ENCODE peak calls at places on chromosomes 7 and 10, in eight cellular contexts. B is aorta; P is Caco-2; A is upper lobe of right lung; N is sigmoid colon; M is AG04450; R is RWPE2; H is CD4-positive, CD25-positive, alpha-beta regulatory T cell. C is an unnamed sample. For H3K27me3, the result is how much of the 10 kb centered on the place peaks cover.

GRCh38 chr7:144384555-144385245 is 18.8 kb downstream of the NOBOX start:
- DNase-seq in B (no peak), P (peak), A (no peak), N (peak), M (no peak), R (no peak), H (no peak), C (peak)

GRCh38 chr10:90447836-90448235 is 410.0 kb downstream of the HTR7 start:
- DNase-seq in B (no peak), P (no peak), A (no peak), N (no peak), M (no peak), R (no peak), H (no peak), C (no peak)

GRCh38 chr7:150986556-150986955 is 4.3 kb upstream of the NOS3 start:
- DNase-seq in B (peak), P (no peak), A (no peak), N (no peak), M (no peak), R (no peak), H (no peak), C (no peak)

GRCh38 chr7:148501707-148502139 is 88.8 kb upstream of the C7orf33 start:
- DNase-seq in B (no peak), P (peak), A (no peak), N (no peak), M (no peak), R (no peak), H (no peak), C (peak)

GRCh38 chr10:68628576-68629127 is 68.5 kb downstream of the TET1 start:
- DNase-seq in B (no peak), P (no peak), A (no peak), N (no peak), M (no peak), R (no peak), H (no peak), C (peak)

GRCh38 chr10:77899080-77899477 is 27.5 kb downstream of the DLG5 start:
- DNase-seq in B (peak), P (no peak), A (no peak), N (no peak), M (no peak), R (peak), H (no peak), C (peak)

GRCh38 chr7:134175724-134176350 is 48.7 kb downstream of the LRGUK start:
- DNase-seq in B (no peak), P (no peak), A (no peak), N (no peak), M (no peak), R (no peak), H (no peak), C (no peak)

GRCh38 chr7:108158766-108159165 is 28.6 kb upstream of the LAMB4 start:
- DNase-seq in B (no peak), P (no peak), A (no peak), N (no peak), M (no peak), R (no peak), H (no peak), C (no peak)

GRCh38 chr10:21330628-21331020 is 194.9 kb downstream of the SKIDA1 start:
- DNase-seq in B (no peak), P (no peak), A (no peak), N (no peak), M (no peak), R (no peak), H (no peak), C (no peak)

GRCh38 chr10:81116990-81117389 is 579.3 kb downstream of the SH2D4B start:
- DNase-seq in B (no peak), P (no peak), A (no peak), N (no peak), M (no peak), R (no peak), H (no peak), C (no peak)

GRCh38 chr10:123140164-123140982 is 4.6 kb downstream of the HMX3 start:
- DNase-seq in B (no peak), P (no peak), A (no peak), N (peak), M (no peak), R (no peak), H (no peak), C (no peak)

GRCh38 chr7:128874140-128875031 is 11.7 kb downstream of the ATP6V1F start:
- DNase-seq in B (no peak), P (no peak), A (no peak), N (no peak), M (no peak), R (peak), H (no peak), C (no peak)

GRCh38 chr7:34320926-34321609 is 336.9 kb upstream of the NPSR1 start:
- DNase-seq in B (peak), P (peak), A (peak), N (no peak), M (peak), R (peak), H (no peak), C (peak)

GRCh38 chr7:71131256-71131752 is 640 bp upstream of the GALNT17 start:
- DNase-seq in B (peak), P (no peak), A (peak), N (peak), M (no peak), R (no peak), H (no peak), C (peak)

GRCh38 chr7:94003446-94004023 is 620 bp downstream of the BET1 start:
- DNase-seq in B (no peak), P (no peak), A (no peak), N (no peak), M (no peak), R (no peak), H (no peak), C (no peak)

GRCh38 chr7:36312064-36312914 is 77.4 kb upstream of the ANLN start:
- DNase-seq in B (no peak), P (no peak), A (peak), N (no peak), M (no peak), R (no peak), H (no peak), C (peak)

GRCh38 chr7:1505731-1506550 is 1.8 kb upstream of the INTS1 start:
- DNase-seq in B (peak), P (no peak), A (peak), N (no peak), M (no peak), R (peak), H (no peak), C (peak)

GRCh38 chr10:810351-810846 is 120.9 kb upstream of the DIP2C start:
- DNase-seq in B (no peak), P (peak), A (no peak), N (no peak), M (no peak), R (no peak), H (no peak), C (no peak)

GRCh38 chr10:112471878-112472487 is 25.0 kb downstream of the VTI1A start:
- DNase-seq in B (no peak), P (no peak), A (no peak), N (no peak), M (peak), R (no peak), H (no peak), C (no peak)

GRCh38 chr10:59709472-59710125 is at the start of gene SLC16A9:
- DNase-seq in B (peak), P (peak), A (peak), N (peak), M (no peak), R (peak), H (no peak), C (peak)
- H3K27me3 ChIP-seq in B (under half), P (under half), A (under half), N (under half), M (under half), R (under half), H (under half), C (under half)

DNA sequence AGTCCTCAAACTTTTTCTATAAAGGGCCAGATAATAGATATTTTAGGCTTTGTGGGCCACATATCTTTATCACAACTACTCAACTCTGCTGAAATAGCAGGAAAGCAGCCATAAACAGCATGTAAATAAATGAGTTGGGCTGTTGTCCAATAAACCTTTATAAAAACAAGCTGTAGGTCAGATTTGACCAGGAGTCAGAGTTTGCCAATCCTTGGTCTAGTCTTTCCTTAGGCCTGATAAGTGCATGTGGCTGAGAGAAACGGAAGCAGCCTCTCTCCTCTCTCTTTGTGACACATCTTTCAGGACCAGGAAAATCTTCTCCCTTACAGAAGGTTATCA is 724.5 kb downstream of the GRID1 start:
- DNase-seq in B (no peak), P (no peak), A (no peak), N (no peak), M (no peak), R (no peak), H (no peak), C (no peak)
- H3K27me3 ChIP-seq in B (under half), P (under half), A (under half), N (under half), M (under half), R (under half), H (under half), C (under half)

DNA sequence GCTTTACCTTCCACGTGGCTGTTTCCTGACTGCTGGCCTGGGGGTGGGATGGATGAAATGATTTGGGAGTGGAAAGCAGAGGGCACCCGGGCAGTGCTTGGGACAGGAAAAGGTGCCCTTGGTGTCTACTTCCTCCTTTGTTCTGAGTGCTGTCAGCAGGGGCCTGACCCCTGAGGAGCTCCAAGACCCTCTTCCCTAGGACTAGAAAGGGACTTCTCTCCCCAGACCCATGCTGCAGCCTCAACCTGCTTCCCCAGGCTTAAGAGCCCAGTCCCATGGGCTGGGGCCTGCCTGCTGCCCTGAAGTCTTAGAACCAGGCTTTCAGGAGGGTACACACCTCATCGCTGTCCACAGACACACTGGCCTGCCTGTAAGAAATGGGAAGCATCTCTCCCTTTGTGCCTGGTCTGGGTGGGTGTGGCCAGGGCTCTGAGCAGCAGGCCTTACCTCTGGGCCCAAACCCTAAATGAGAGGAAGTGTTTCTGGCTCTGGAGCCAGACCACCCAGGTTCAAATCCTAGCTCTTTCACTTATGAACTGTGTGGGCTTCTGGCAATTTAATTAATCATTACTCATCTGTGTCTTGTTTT is 12.9 kb downstream of the CDH23 start:
- DNase-seq in B (no peak), P (peak), A (no peak), N (no peak), M (no peak), R (no peak), H (no peak), C (no peak)
- H3K27me3 ChIP-seq in B (under half), P (under half), A (under half), N (under half), M (under half), R (under half), H (under half), C (under half)

GRCh38 chr10:49061667-49062066 is 53.7 kb downstream of the VSTM4 start:
- DNase-seq in B (no peak), P (no peak), A (no peak), N (no peak), M (no peak), R (no peak), H (no peak), C (no peak)

GRCh38 chr10:49066944-49067730 is 48.2 kb downstream of the VSTM4 start:
- DNase-seq in B (no peak), P (no peak), A (no peak), N (no peak), M (no peak), R (no peak), H (no peak), C (no peak)

GRCh38 chr10:49058341-49059255 is 56.7 kb downstream of the VSTM4 start:
- DNase-seq in B (no peak), P (no peak), A (no peak), N (no peak), M (no peak), R (no peak), H (no peak), C (no peak)

GRCh38 chr10:49057481-49057880 is 57.8 kb downstream of the VSTM4 start:
- DNase-seq in B (no peak), P (no peak), A (no peak), N (no peak), M (no peak), R (no peak), H (no peak), C (no peak)

GRCh38 chr10:49062229-49062628 is 53.1 kb downstream of the VSTM4 start:
- DNase-seq in B (no peak), P (no peak), A (no peak), N (no peak), M (no peak), R (no peak), H (no peak), C (no peak)
- H3K27me3 ChIP-seq in B (under half), P (under half), A (under half), N (under half), M (under half), R (under half), H (under half), C (under half)

GRCh38 chr7:157027568-157028527 is 17.4 kb upstream of the MNX1 start:
- DNase-seq in B (no peak), P (no peak), A (no peak), N (no peak), M (no peak), R (no peak), H (no peak), C (no peak)

GRCh38 chr7:157022681-157023588 is 12.5 kb upstream of the MNX1 start:
- DNase-seq in B (no peak), P (peak), A (peak), N (no peak), M (no peak), R (no peak), H (no peak), C (peak)

GRCh38 chr7:157023589-157023905 is 13.1 kb upstream of the MNX1 start:
- DNase-seq in B (no peak), P (no peak), A (no peak), N (no peak), M (no peak), R (no peak), H (no peak), C (no peak)

GRCh38 chr7:157021893-157022680 is 11.6 kb upstream of the MNX1 start:
- DNase-seq in B (no peak), P (no peak), A (peak), N (no peak), M (no peak), R (no peak), H (no peak), C (no peak)

GRCh38 chr7:157024716-157025115 is 14.3 kb upstream of the MNX1 start:
- DNase-seq in B (no peak), P (no peak), A (no peak), N (no peak), M (no peak), R (no peak), H (no peak), C (no peak)
- H3K27me3 ChIP-seq in B (under half), P (under half), A (half or more), N (half or more), M (half or more), R (half or more), H (under half), C (under half)

GRCh38 chr10:93844979-93845626 is 48.7 kb upstream of the SLC35G1 start:
- DNase-seq in B (no peak), P (no peak), A (peak), N (no peak), M (no peak), R (no peak), H (no peak), C (peak)
- H3K27me3 ChIP-seq in B (under half), P (under half), A (under half), N (under half), M (under half), R (under half), H (under half), C (under half)

GRCh38 chr10:3475367-3475766 is 302.8 kb upstream of the PITRM1 start:
- DNase-seq in B (no peak), P (no peak), A (no peak), N (no peak), M (no peak), R (no peak), H (no peak), C (no peak)
- H3K27me3 ChIP-seq in B (under half), P (under half), A (under half), N (under half), M (under half), R (under half), H (under half), C (under half)

GRCh38 chr10:50431791-50432190 is 180.5 kb upstream of the ASAH2 start:
- DNase-seq in B (peak), P (no peak), A (no peak), N (no peak), M (no peak), R (no peak), H (no peak), C (peak)
- H3K27me3 ChIP-seq in B (under half), P (under half), A (under half), N (under half), M (under half), R (under half), H (under half), C (under half)